ENCODE peak calls at places on chromosomes 12 and 14, in four cellular contexts. One of them, this sample, is unnamed.

GRCh38 chr12:104201238-104202001 is 14.2 kb upstream of the TXNRD1 start:
- DNase-seq in tibial artery: no peak
- DNase-seq in GM12878: peak
- DNase-seq in astrocyte of the spinal cord: peak
- DNase-seq in this sample: peak

GRCh38 chr14:59439256-59440015 is 25.7 kb downstream of the GPR135 start:
- DNase-seq in tibial artery: no peak
- DNase-seq in GM12878: no peak
- DNase-seq in astrocyte of the spinal cord: peak
- DNase-seq in this sample: no peak

GRCh38 chr14:90785474-90785873 is 30.8 kb downstream of the TTC7B start:
- DNase-seq in tibial artery: peak
- DNase-seq in GM12878: no peak
- DNase-seq in astrocyte of the spinal cord: peak
- DNase-seq in this sample: no peak

GRCh38 chr12:65490193-65490592 is 211.7 kb downstream of the MSRB3 start:
- DNase-seq in tibial artery: no peak
- DNase-seq in GM12878: no peak
- DNase-seq in astrocyte of the spinal cord: no peak
- DNase-seq in this sample: no peak

GRCh38 chr14:96586056-96586455 is 83.9 kb downstream of the PAPOLA start:
- DNase-seq in tibial artery: no peak
- DNase-seq in GM12878: no peak
- DNase-seq in astrocyte of the spinal cord: no peak
- DNase-seq in this sample: no peak

GRCh38 chr14:50892255-50892654 is 20.4 kb downstream of the ABHD12B start:
- DNase-seq in tibial artery: no peak
- DNase-seq in GM12878: no peak
- DNase-seq in astrocyte of the spinal cord: no peak
- DNase-seq in this sample: no peak

GRCh38 chr12:38159092-38159551 is 157.5 kb upstream of the ALG10B start:
- DNase-seq in tibial artery: no peak
- DNase-seq in GM12878: no peak
- DNase-seq in astrocyte of the spinal cord: no peak
- DNase-seq in this sample: no peak

GRCh38 chr14:104048758-104049496 is 36.6 kb upstream of the ASPG start:
- DNase-seq in tibial artery: no peak
- DNase-seq in GM12878: no peak
- DNase-seq in astrocyte of the spinal cord: peak
- DNase-seq in this sample: peak

GRCh38 chr12:124321556-124322270 is 26.8 kb downstream of the RFLNA start:
- DNase-seq in tibial artery: no peak
- DNase-seq in GM12878: no peak
- DNase-seq in astrocyte of the spinal cord: peak
- DNase-seq in this sample: no peak

GRCh38 chr12:124318336-124319020 is 23.6 kb downstream of the RFLNA start:
- DNase-seq in tibial artery: no peak
- DNase-seq in GM12878: no peak
- DNase-seq in astrocyte of the spinal cord: no peak
- DNase-seq in this sample: no peak

GRCh38 chr12:124317400-124317799 is 22.5 kb downstream of the RFLNA start:
- DNase-seq in tibial artery: no peak
- DNase-seq in GM12878: no peak
- DNase-seq in astrocyte of the spinal cord: no peak
- DNase-seq in this sample: no peak

GRCh38 chr12:124321040-124321481 is 26.2 kb downstream of the RFLNA start:
- DNase-seq in tibial artery: peak
- DNase-seq in GM12878: peak
- DNase-seq in astrocyte of the spinal cord: peak
- DNase-seq in this sample: peak

GRCh38 chr12:124319368-124320050 is 24.6 kb downstream of the RFLNA start:
- DNase-seq in tibial artery: no peak
- DNase-seq in GM12878: no peak
- DNase-seq in astrocyte of the spinal cord: no peak
- DNase-seq in this sample: peak
- TF ChIP-seq CTCF in tibial artery: no peak
- TF ChIP-seq CTCF in GM12878: no peak
- TF ChIP-seq CTCF in astrocyte of the spinal cord: no peak
- TF ChIP-seq CTCF in this sample: no peak

GRCh38 chr14:101730626-101731186 is 30.8 kb upstream of the PPP2R5C start:
- DNase-seq in tibial artery: no peak
- DNase-seq in GM12878: no peak
- DNase-seq in astrocyte of the spinal cord: no peak
- DNase-seq in this sample: no peak
- H3K4me3 ChIP-seq in tibial artery: no peak
- H3K4me3 ChIP-seq in GM12878: no peak
- H3K4me3 ChIP-seq in astrocyte of the spinal cord: no peak
- H3K4me3 ChIP-seq in this sample: no peak

DNA sequence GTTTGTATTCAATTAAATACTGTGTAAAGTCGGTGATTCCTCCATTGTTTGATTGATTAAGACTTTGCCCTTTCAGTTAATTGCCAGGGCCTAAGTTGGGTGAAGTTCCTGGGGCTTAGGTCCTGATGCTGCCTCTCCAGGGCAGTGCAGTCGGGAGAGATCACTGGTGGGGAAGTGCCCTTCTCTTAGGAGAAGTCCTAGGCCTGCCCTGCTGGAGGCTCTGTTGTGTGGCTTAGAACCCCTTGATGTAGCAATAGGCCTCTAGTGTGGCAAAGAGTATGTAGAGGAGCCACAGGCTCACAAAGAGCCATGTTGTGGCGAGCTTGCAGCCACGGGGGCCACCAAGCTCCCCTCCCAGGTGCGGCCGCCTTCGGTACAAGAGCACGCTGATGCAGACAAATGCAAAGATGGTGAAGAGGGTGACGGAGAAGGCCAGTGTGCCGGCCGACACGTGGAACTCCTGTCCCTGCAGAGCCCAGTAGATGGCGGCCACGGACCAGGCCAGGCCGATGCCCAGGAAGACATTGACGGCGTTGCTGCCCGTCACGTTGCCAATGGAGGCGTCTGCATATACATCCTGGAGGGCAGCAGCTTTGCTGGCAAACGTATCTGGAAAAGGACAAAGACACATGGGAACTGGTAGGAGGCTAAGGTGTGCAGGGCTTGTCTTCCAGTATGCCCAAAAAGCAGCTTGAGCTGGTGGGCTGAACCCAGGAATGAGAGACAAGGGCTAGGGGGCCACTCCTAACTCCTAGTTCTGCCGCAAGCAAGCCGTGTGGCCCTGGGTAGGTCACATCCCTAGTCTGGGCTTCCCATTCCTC is 142.8 kb downstream of the SLC8A3 start:
- DNase-seq in tibial artery: no peak
- DNase-seq in GM12878: no peak
- DNase-seq in astrocyte of the spinal cord: peak
- DNase-seq in this sample: peak
- TF ChIP-seq CTCF in tibial artery: peak
- TF ChIP-seq CTCF in GM12878: peak
- TF ChIP-seq CTCF in astrocyte of the spinal cord: peak
- TF ChIP-seq CTCF in this sample: peak

GRCh38 chr12:31876568-31877424 is 82.4 kb upstream of the RESF1 start:
- DNase-seq in tibial artery: no peak
- DNase-seq in GM12878: no peak
- DNase-seq in astrocyte of the spinal cord: no peak
- DNase-seq in this sample: no peak
- H3K4me3 ChIP-seq in tibial artery: no peak
- H3K4me3 ChIP-seq in GM12878: no peak
- H3K4me3 ChIP-seq in astrocyte of the spinal cord: no peak
- H3K4me3 ChIP-seq in this sample: no peak

GRCh38 chr14:22861651-22862050 is 9.9 kb upstream of the LRP10 start:
- DNase-seq in tibial artery: no peak
- DNase-seq in GM12878: no peak
- DNase-seq in astrocyte of the spinal cord: no peak
- DNase-seq in this sample: no peak

GRCh38 chr14:22866874-22867273 is 4.7 kb upstream of the LRP10 start:
- DNase-seq in tibial artery: no peak
- DNase-seq in GM12878: no peak
- DNase-seq in astrocyte of the spinal cord: no peak
- DNase-seq in this sample: no peak

GRCh38 chr14:22870811-22871199 is 735 bp upstream of the LRP10 start:
- DNase-seq in tibial artery: no peak
- DNase-seq in GM12878: no peak
- DNase-seq in astrocyte of the spinal cord: no peak
- DNase-seq in this sample: peak

GRCh38 chr14:22864979-22865378 is 6.6 kb upstream of the LRP10 start:
- DNase-seq in tibial artery: no peak
- DNase-seq in GM12878: no peak
- DNase-seq in astrocyte of the spinal cord: no peak
- DNase-seq in this sample: no peak

GRCh38 chr14:22865424-22866215 is 5.9 kb upstream of the LRP10 start:
- DNase-seq in tibial artery: peak
- DNase-seq in GM12878: no peak
- DNase-seq in astrocyte of the spinal cord: no peak
- DNase-seq in this sample: no peak
- TF ChIP-seq CTCF in tibial artery: no peak
- TF ChIP-seq CTCF in GM12878: peak
- TF ChIP-seq CTCF in astrocyte of the spinal cord: peak
- TF ChIP-seq CTCF in this sample: peak

GRCh38 chr12:46468159-46468558 is 95.6 kb upstream of the SLC38A2 start:
- DNase-seq in tibial artery: no peak
- DNase-seq in GM12878: no peak
- DNase-seq in astrocyte of the spinal cord: peak
- DNase-seq in this sample: no peak

GRCh38 chr12:46468813-46469212 is 96.2 kb upstream of the SLC38A2 start:
- DNase-seq in tibial artery: no peak
- DNase-seq in GM12878: no peak
- DNase-seq in astrocyte of the spinal cord: no peak
- DNase-seq in this sample: no peak

GRCh38 chr12:46470975-46471374 is 98.4 kb upstream of the SLC38A2 start:
- DNase-seq in tibial artery: no peak
- DNase-seq in GM12878: no peak
- DNase-seq in astrocyte of the spinal cord: no peak
- DNase-seq in this sample: no peak

GRCh38 chr12:46471404-46471803 is 98.8 kb upstream of the SLC38A2 start:
- DNase-seq in tibial artery: no peak
- DNase-seq in GM12878: no peak
- DNase-seq in astrocyte of the spinal cord: no peak
- DNase-seq in this sample: no peak

GRCh38 chr12:46470039-46470627 is 97.6 kb upstream of the SLC38A2 start:
- DNase-seq in tibial artery: no peak
- DNase-seq in GM12878: no peak
- DNase-seq in astrocyte of the spinal cord: no peak
- DNase-seq in this sample: peak
- H3K4me3 ChIP-seq in tibial artery: no peak
- H3K4me3 ChIP-seq in GM12878: peak
- H3K4me3 ChIP-seq in astrocyte of the spinal cord: no peak
- H3K4me3 ChIP-seq in this sample: no peak

DNA sequence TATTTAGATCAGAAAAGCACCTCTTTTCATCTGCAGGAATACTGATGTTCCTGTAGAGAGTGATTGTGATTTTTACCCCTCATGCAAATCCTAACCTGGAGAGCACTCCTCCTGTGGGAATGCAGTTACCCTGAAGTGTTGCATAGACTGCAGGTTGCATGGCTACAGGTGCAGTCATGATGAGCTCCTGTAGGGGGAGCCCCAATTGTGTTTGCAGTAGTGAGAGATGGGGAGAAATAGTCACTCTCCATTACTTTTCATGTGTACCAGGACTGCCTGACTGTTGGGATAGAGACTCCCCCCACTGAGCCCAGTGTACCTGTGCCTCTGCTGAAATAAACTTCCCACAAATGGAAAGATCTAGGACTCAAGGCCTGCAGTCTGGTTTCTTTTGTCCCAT is 1086.5 kb downstream of the SLC6A15 start:
- DNase-seq in tibial artery: no peak
- DNase-seq in GM12878: no peak
- DNase-seq in astrocyte of the spinal cord: peak
- DNase-seq in this sample: peak
- TF ChIP-seq CTCF in tibial artery: no peak
- TF ChIP-seq CTCF in GM12878: peak
- TF ChIP-seq CTCF in astrocyte of the spinal cord: peak
- TF ChIP-seq CTCF in this sample: peak

GRCh38 chr14:70018713-70019201 is 139.5 kb downstream of the SMOC1 start:
- DNase-seq in tibial artery: peak
- DNase-seq in GM12878: no peak
- DNase-seq in astrocyte of the spinal cord: peak
- DNase-seq in this sample: peak
- H3K4me3 ChIP-seq in tibial artery: peak
- H3K4me3 ChIP-seq in GM12878: no peak
- H3K4me3 ChIP-seq in astrocyte of the spinal cord: no peak
- H3K4me3 ChIP-seq in this sample: no peak

GRCh38 chr12:130014485-130014807 is 110.6 kb upstream of the TMEM132D start:
- DNase-seq in tibial artery: no peak
- DNase-seq in GM12878: no peak
- DNase-seq in astrocyte of the spinal cord: no peak
- DNase-seq in this sample: no peak

GRCh38 chr12:130016194-130016593 is 112.4 kb upstream of the TMEM132D start:
- DNase-seq in tibial artery: no peak
- DNase-seq in GM12878: no peak
- DNase-seq in astrocyte of the spinal cord: no peak
- DNase-seq in this sample: no peak

GRCh38 chr12:130016986-130017385 is 113.2 kb upstream of the TMEM132D start:
- DNase-seq in tibial artery: no peak
- DNase-seq in GM12878: no peak
- DNase-seq in astrocyte of the spinal cord: no peak
- DNase-seq in this sample: no peak

GRCh38 chr12:130011611-130012385 is 108.0 kb upstream of the TMEM132D start:
- DNase-seq in tibial artery: no peak
- DNase-seq in GM12878: no peak
- DNase-seq in astrocyte of the spinal cord: no peak
- DNase-seq in this sample: no peak

DNA sequence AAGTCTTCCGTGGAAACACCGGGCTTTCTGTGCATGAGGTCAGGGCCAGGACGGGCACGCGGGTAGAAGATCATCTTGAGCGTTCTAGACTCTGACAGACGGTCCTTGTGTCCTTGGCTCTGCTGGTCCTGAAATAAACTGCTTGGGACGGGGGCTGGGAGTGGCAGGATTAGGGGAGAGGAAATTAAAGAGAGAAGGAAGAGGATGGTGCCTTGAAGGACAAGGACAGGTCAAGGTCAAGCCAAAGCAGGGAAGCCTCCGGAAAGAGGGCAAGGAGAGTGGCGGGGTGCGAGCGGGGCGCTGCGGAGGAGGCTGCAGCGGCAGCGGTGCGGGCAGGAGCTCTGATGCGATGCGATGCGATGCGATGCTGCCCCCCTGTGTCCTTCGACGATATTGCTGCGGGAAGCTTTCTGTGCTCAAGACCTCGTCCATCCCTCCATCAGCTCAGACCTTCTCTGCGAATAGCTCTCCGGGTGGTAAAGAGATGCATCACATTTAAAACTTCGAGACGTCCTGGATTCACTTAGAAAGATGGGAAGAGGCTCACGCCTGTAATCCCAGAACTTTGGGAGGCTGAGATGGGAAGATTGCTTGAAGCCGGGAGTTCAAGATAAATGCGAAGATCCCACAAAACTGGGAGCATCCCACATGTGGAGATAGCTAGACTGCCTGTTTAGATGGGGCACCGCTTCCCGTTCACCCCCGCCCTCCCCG is 110.1 kb upstream of the TMEM132D start:
- DNase-seq in tibial artery: no peak
- DNase-seq in GM12878: no peak
- DNase-seq in astrocyte of the spinal cord: peak
- DNase-seq in this sample: peak
- TF ChIP-seq CTCF in tibial artery: peak
- TF ChIP-seq CTCF in GM12878: peak
- TF ChIP-seq CTCF in astrocyte of the spinal cord: peak
- TF ChIP-seq CTCF in this sample: peak